ENCODE peak calls at places on chromosomes 11 and 22, in four cellular contexts. Y is fibroblast of lung, S is body of pancreas, G is adipocyte. D is an unnamed sample.

GRCh38 chr11:4626207-4627105 is 10.8 kb upstream of the OR51D1 start:
- DNase-seq in Y (peak; percentile 76), G (peak; percentile 75), S (peak; percentile 27), D (peak; percentile 88)

GRCh38 chr11:69403556-69404215 is 77.8 kb upstream of the LINC01488 start:
- DNase-seq in Y (peak; percentile 56), S (peak; percentile 2), G (peak; percentile 34), D (peak; percentile 29)

GRCh38 chr11:61149624-61150615 is 11.3 kb downstream of the VPS37C start:
- DNase-seq in G (no peak), Y (peak; percentile 65), S (peak; percentile 57), D (no peak)

GRCh38 chr11:70367071-70367470 is 31.3 kb upstream of the CTTN start:
- DNase-seq in Y (peak; percentile 50), G (no peak), S (no peak), D (no peak)

GRCh38 chr11:129223260-129223659 is 31.1 kb upstream of the ARHGAP32 start:
- DNase-seq in G (no peak), S (no peak), Y (no peak), D (no peak)

GRCh38 chr11:76408171-76408965 is 27.2 kb downstream of the GVQW3 start:
- DNase-seq in G (no peak), Y (no peak), S (no peak), D (no peak)

GRCh38 chr11:64868904-64869570 is 9.4 kb downstream of the EHD1 start:
- DNase-seq in G (peak; percentile 60), Y (peak; percentile 87), S (no peak), D (no peak)

GRCh38 chr11:62842171-62842717 is 2.9 kb upstream of the WDR74 start:
- DNase-seq in G (peak; percentile 44), S (no peak), Y (peak; percentile 22), D (peak; percentile 65)

GRCh38 chr22:35043251-35043931 is 22.6 kb upstream of the ISX start:
- DNase-seq in G (peak; percentile 3), Y (no peak), S (no peak), D (peak; percentile 68)

GRCh38 chr11:91912322-91912721 is 312.3 kb upstream of the FAT3 start:
- DNase-seq in G (no peak), Y (no peak), S (no peak), D (no peak)

GRCh38 chr22:48796295-48797015 is 1031.2 kb downstream of the BRD1 start:
- DNase-seq in G (no peak), S (no peak), Y (no peak), D (no peak)

GRCh38 chr22:36811094-36811797 is 5.6 kb downstream of the PVALB start:
- DNase-seq in S (no peak), G (no peak), Y (no peak), D (no peak)
- H3K4me3 ChIP-seq in S (no peak overlapping the region), G (no peak overlapping the region), Y (no peak overlapping the region), D (no peak overlapping the region)

GRCh38 chr11:78372114-78372768 is 45.4 kb downstream of the GAB2 start:
- DNase-seq in G (no peak), Y (no peak), S (no peak), D (no peak)

GRCh38 chr11:78374917-78375316 is 42.7 kb downstream of the GAB2 start:
- DNase-seq in Y (no peak), S (no peak), G (no peak), D (no peak)

GRCh38 chr11:78373689-78374088 is 43.9 kb downstream of the GAB2 start:
- DNase-seq in S (no peak), Y (no peak), G (no peak), D (no peak)

GRCh38 chr11:78371221-78371899 is 46.3 kb downstream of the GAB2 start:
- DNase-seq in Y (no peak), G (no peak), S (no peak), D (no peak)

GRCh38 chr11:78370406-78371172 is 47.0 kb downstream of the GAB2 start:
- DNase-seq in S (no peak), Y (peak; percentile 14), G (peak; percentile 23), D (no peak)
- H3K4me1 ChIP-seq in S (peaks cover under 1% of the 10 kb centered on the region), Y (no peaks in the 10 kb centered on the region), G (peaks cover 20% of the 10 kb centered on the region), D (peaks cover 14% of the 10 kb centered on the region)

DNA sequence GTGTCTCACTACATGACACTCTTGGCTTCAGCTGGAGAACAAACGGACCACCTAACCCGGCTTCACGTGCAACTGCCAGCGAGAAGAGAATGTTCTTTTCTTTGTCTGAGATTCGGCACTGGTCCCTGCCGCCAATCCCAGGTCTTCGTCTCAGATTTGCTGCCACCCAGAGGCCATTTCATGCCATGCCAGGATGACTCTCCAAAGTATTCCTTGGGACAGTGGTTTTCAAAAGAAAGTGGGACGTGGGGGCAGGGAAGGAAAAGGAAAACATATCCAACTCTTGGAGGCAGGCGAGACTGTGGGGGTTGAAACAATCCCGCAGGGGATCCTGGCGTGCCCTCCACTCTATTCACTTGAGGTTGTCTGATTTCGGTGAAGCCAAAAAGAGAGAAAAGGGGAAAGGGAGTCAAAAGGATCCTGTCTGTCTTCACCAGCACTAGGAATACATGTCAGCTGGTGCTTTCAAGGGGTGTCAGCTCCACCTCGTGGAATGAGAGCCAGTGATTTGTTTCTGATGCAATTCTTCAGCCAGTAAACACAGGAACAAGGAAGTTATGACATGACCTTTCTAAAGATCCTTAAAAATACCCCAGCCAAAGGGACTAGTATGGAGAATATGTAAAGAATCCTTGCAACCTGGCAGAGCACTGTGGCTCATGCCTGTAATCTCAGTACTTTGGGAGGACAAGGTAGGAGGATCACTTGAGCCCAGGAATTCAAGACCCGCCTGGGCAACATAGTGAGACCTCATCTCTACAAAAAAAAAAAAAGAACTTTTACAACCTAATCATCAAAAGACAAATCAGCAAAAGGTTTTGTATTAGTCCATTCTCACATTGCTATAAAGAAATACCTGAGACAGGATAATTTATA is 41.0 kb upstream of the APLNR start:
- DNase-seq in Y (peak; percentile 86), S (peak; percentile 74), G (peak; percentile 95), D (peak; percentile 80)
- H3K4me3 ChIP-seq in Y (peak overlapping the region; percentile 36), S (no peak overlapping the region), G (peak overlapping the region; percentile 71), D (no peak overlapping the region)

GRCh38 chr22:36466258-36466657 is 15.2 kb downstream of the TXN2 start:
- DNase-seq in G (no peak), S (no peak), Y (no peak), D (no peak)
- H3K4me1 ChIP-seq in G (peaks cover 51% of the 10 kb centered on the region), S (peaks cover 63% of the 10 kb centered on the region), Y (peaks cover 64% of the 10 kb centered on the region), D (peaks cover 19% of the 10 kb centered on the region)

D was measured in mucosa of descending colon.